ENCODE peak calls at places on chromosomes 4 and X, in nine cellular contexts. Y is choroid plexus epithelial cell; J is fibroblast of lung; D is NB4; U is neuronal stem cell; H is CD8-positive, alpha-beta memory T cell; G is CD8-positive, alpha-beta T cell; S is activated CD4-positive, alpha-beta T cell treated with anti-CD3 and anti-CD28 coated beads, Interleukin-2, amount 10 ng/mL, durations not matched to agents 7 days and 5 days; I is stimulated activated CD4-positive, alpha-beta T cell treated with anti-CD3 and anti-CD28 coated beads, Interleukin-12 subunit alpha, Interleukin-12 subunit beta, amount 100 ng/mL, for 4 hours. A is an unnamed sample.

GRCh38 chr4:110059556-110060191 is 138.7 kb downstream of the ELOVL6 start:
- DNase-seq in Y (peak; percentile 26), J (no peak), D (no peak), U (no peak), H (no peak), G (no peak), S (peak; percentile 16), I (no peak), A (peak; percentile 13)

GRCh38 chr4:602559-602942 is 22.8 kb upstream of the PDE6B start:
- DNase-seq in Y (peak; percentile 16), J (no peak), D (peak; percentile 45), U (peak; percentile 65), H (peak; percentile 36), G (peak; percentile 27), S (peak; percentile 48), I (peak; percentile 58), A (peak; percentile 23)

GRCh38 chr4:59553739-59554126 is 1646.4 kb upstream of the ADGRL3 start:
- DNase-seq in Y (peak; percentile 74), J (peak; percentile 61), D (no peak), U (no peak), H (no peak), G (no peak), S (no peak), I (no peak), A (no peak)

GRCh38 chrX:38221391-38221929 is 789 bp upstream of the SRPX start:
- DNase-seq in Y (no peak), J (no peak), D (no peak), U (no peak), H (no peak), G (no peak), S (no peak), I (no peak), A (no peak)

GRCh38 chrX:100083146-100083715 is 326.8 kb downstream of the PCDH19 start:
- DNase-seq in Y (no peak), J (no peak), D (no peak), U (peak; percentile 61), H (no peak), G (no peak), S (no peak), I (no peak), A (no peak)

GRCh38 chrX:115428011-115428410 is 133.0 kb upstream of the PLS3 start:
- DNase-seq in Y (no peak), J (no peak), D (no peak), U (no peak), H (no peak), G (no peak), S (no peak), I (no peak), A (no peak)

GRCh38 chr4:110518889-110519490 is 43.0 kb downstream of the ENPEP start:
- DNase-seq in Y (peak; percentile 55), J (peak; percentile 5), D (peak; percentile 11), U (no peak), H (peak; percentile 11), G (peak; percentile 6), S (peak; percentile 38), I (peak; percentile 5), A (peak; percentile 29)

GRCh38 chr4:141350122-141350904 is 129.6 kb downstream of the ZNF330 start:
- DNase-seq in Y (peak; percentile 53), J (peak; percentile 90), D (no peak), U (no peak), H (no peak), G (no peak), S (no peak), I (no peak), A (peak; percentile 49)

GRCh38 chrX:111244238-111244750 is 26.0 kb downstream of the CAPN6 start:
- DNase-seq in Y (peak; percentile 14), J (peak; percentile 12), D (peak; percentile 21), U (no peak), H (no peak), G (no peak), S (no peak), I (no peak), A (peak; percentile 1)

GRCh38 chr4:185559913-185560281 is 24.6 kb upstream of the PDLIM3 start:
- DNase-seq in Y (peak; percentile 79), J (peak; percentile 87), D (no peak), U (no peak), H (no peak), G (no peak), S (no peak), I (no peak), A (peak; percentile 97)

GRCh38 chrX:136525738-136526606 is 6.0 kb upstream of the VGLL1 start:
- DNase-seq in Y (peak; percentile 94), J (peak; percentile 84), D (no peak), U (no peak), H (no peak), G (no peak), S (no peak), I (no peak), A (peak; percentile 10)

GRCh38 chrX:9231491-9231890 is 197.6 kb upstream of the FAM9B start:
- DNase-seq in Y (peak; percentile 34), J (peak; percentile 26), D (no peak), U (no peak), H (no peak), G (no peak), S (no peak), I (no peak), A (no peak)

GRCh38 chr4:145679520-145679919 is 426 bp upstream of the C4orf51 start:
- DNase-seq in Y (peak; percentile 80), J (peak; percentile 95), D (no peak), U (no peak), H (no peak), G (no peak), S (no peak), I (no peak), A (peak; percentile 73)

A was measured in dermis microvascular lymphatic vessel endothelial cell.